ENCODE peak calls at places on chromosomes 2 and 18, in six cellular contexts. O, E, J, A, D and R are unnamed samples. For H3K27me3, the result is how much of the 10 kb centered on the place peaks cover.

GRCh38 chr2:162116372-162116771 is 35.7 kb downstream of the GCG start:
- DNase-seq in A (no peak), D (no peak), J (no peak), E (no peak), O (no peak), R (no peak)

GRCh38 chr2:217105733-217106649 is 246.1 kb upstream of the TNP1 start:
- DNase-seq in J (no peak), E (peak), O (no peak), D (no peak), A (peak), R (peak)

GRCh38 chr2:112800881-112801583 is 16.7 kb upstream of the IL1A start:
- DNase-seq in D (no peak), J (no peak), E (no peak), A (no peak), O (no peak), R (no peak)

GRCh38 chr2:9191044-9191481 is 15.5 kb upstream of the ASAP2 start:
- DNase-seq in D (no peak), O (no peak), A (peak), J (no peak), E (no peak), R (peak)

GRCh38 chr2:54595999-54596903 is 127.2 kb upstream of the EML6 start:
- DNase-seq in O (no peak), J (no peak), A (no peak), E (no peak), D (no peak), R (peak)

GRCh38 chr2:142259356-142259755 is 128.5 kb upstream of the LRP1B start:
- DNase-seq in E (no peak), A (no peak), O (no peak), D (no peak), J (no peak), R (no peak)

GRCh38 chr2:242054881-242055801 is 185.6 kb downstream of the RTP5 start:
- DNase-seq in O (no peak), J (no peak), E (no peak), D (no peak), A (no peak), R (no peak)

GRCh38 chr2:190596998-190597397 is 51.9 kb upstream of the NAB1 start:
- DNase-seq in A (no peak), E (no peak), O (no peak), D (no peak), J (no peak), R (no peak)

GRCh38 chr2:4662161-4662779 is 958.9 kb downstream of the DCDC2C start:
- DNase-seq in E (no peak), A (no peak), D (no peak), O (no peak), J (no peak), R (no peak)

GRCh38 chr18:77062518-77063003 is 70.0 kb downstream of the MBP start:
- DNase-seq in E (no peak), D (peak), J (no peak), A (peak), O (no peak), R (no peak)

GRCh38 chr2:69933839-69934613 is 19.1 kb downstream of the MXD1 start:
- DNase-seq in J (no peak), D (no peak), A (peak), O (no peak), E (no peak), R (peak)

GRCh38 chr2:164386226-164386625 is 235.1 kb downstream of the GRB14 start:
- DNase-seq in J (no peak), D (no peak), A (peak), O (no peak), E (no peak), R (no peak)

GRCh38 chr2:131104487-131105155 is 515 bp upstream of the PLEKHB2 start:
- DNase-seq in E (peak), J (peak), O (no peak), A (peak), D (peak), R (peak)

GRCh38 chr2:120578576-120579352 is 156.9 kb upstream of the GLI2 start:
- DNase-seq in O (no peak), J (no peak), A (no peak), D (no peak), E (no peak), R (no peak)

GRCh38 chr2:192148620-192149321 is 46.0 kb downstream of the TMEFF2 start:
- DNase-seq in E (no peak), O (no peak), J (no peak), D (no peak), A (peak), R (no peak)

GRCh38 chr2:192150166-192150565 is 44.6 kb downstream of the TMEFF2 start:
- DNase-seq in J (no peak), A (no peak), E (no peak), D (no peak), O (no peak), R (no peak)

GRCh38 chr2:192148241-192148619 is 46.5 kb downstream of the TMEFF2 start:
- DNase-seq in O (no peak), D (no peak), J (no peak), E (no peak), A (no peak), R (no peak)

GRCh38 chr2:192145496-192145895 is 49.2 kb downstream of the TMEFF2 start:
- DNase-seq in E (no peak), O (no peak), A (no peak), J (no peak), D (no peak), R (no peak)

DNA sequence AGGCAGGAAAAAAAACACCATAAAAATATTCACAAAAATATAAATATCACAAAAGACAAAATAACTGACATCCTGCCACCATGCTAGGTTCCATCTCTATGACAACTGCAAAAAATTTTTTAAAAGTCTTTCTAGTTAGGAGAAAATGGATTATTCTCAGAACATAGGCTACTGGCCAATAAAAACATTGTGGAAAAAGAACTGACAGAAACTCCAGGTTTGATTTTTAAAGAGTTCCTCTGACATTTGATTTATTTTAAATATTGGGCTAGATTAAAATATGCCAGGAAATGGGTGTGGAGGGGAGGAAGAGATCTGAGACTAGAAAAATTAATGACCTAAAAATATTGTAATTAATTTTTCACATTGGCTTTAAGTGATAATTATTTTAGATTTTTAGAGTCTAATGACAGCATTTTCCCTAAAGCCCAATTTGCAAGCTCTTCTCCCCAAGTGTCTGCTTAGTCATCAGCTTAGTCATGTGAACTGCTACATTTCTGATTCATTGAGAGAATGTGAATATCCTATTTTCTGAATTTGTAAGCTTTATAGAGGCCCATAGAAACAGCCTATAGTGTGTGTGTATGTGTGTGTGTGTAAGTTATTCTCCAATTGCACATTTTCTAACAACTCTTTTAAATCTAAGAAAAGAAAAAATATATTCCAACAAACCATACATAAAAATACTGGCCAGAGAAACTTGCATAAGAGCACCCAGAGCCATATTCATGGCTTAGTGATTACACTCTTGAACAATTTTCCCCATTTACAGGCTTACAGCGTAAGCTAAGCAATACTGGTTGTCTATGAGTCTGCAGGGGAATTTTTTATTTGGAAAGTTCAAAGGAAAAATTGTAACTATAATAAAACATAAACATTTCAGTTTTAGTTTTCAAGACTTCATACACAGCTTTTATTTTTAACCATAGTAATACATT is 48.4 kb downstream of the TMEFF2 start:
- DNase-seq in E (no peak), A (peak), D (no peak), O (no peak), J (no peak), R (no peak)
- H3K4me3 ChIP-seq in E (no peak), A (no peak), D (no peak), O (no peak), J (no peak), R (no peak)

DNA sequence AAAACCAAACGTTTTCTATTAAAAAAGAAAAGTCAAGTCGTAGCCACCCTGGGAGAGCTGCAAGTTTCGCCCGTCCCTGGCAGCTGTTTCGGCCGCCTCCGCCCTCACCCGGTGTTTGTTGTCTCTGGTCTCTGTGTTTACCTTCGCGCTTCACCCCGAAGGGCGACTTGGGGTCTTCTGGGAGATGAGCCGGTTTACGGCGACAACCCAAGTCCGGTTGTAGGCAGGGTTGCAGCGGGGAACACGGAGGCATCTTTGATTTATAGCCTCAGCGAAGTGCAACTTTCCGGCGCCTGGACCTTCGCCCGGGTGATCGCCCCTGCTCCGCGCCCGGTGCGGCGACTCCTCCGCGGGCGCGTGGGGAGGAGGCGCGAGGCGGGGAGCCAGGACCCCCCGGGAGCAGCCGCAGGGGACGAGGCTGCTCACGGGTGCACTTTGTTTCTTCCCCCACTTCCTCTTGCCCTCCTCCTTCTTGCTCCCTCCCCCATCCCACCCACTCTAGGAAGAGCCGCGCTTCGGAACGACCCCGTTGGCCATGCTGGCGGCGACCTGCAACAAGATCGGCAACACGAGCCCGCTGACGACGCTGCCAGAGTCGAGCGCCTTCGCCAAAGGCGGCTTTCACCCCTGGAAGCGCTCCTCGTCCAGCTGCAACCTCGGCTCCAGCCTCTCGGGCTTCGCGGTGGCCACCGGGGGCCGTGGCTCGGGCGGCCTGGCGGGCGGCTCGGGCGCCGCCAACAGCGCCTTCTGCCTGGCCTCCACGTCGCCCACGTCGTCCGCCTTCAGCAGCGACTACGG is 1.1 kb downstream of the SP9 start:
- DNase-seq in A (no peak), J (no peak), O (no peak), E (no peak), D (no peak), R (peak)
- H3K27me3 ChIP-seq in A (half or more), J (under half), O (half or more), E (under half), D (half or more), R (under half)

GRCh38 chr18:22171839-22172582 is 2.6 kb downstream of the GATA6 start:
- DNase-seq in D (no peak), E (no peak), J (no peak), A (no peak), O (no peak), R (no peak)

GRCh38 chr18:22171263-22171838 is 2.0 kb downstream of the GATA6 start:
- DNase-seq in D (no peak), A (no peak), E (no peak), J (no peak), O (no peak), R (peak)

GRCh38 chr18:22173928-22174301 is 4.5 kb downstream of the GATA6 start:
- DNase-seq in O (no peak), J (no peak), E (no peak), A (no peak), D (no peak), R (no peak)

GRCh38 chr18:22173221-22173927 is 4.0 kb downstream of the GATA6 start:
- DNase-seq in E (no peak), D (no peak), J (no peak), O (no peak), A (no peak), R (no peak)

GRCh38 chr18:22172594-22173049 is 3.2 kb downstream of the GATA6 start:
- DNase-seq in J (no peak), A (no peak), D (no peak), E (no peak), O (no peak), R (no peak)
- H3K4me3 ChIP-seq in J (no peak), A (peak), D (no peak), E (no peak), O (no peak), R (peak)

GRCh38 chr2:227204452-227204851 is 40.0 kb downstream of the COL4A3 start:
- DNase-seq in D (no peak), A (no peak), E (no peak), J (peak), O (no peak), R (no peak)
- H3K27me3 ChIP-seq in D (under half), A (under half), E (under half), J (under half), O (under half), R (under half)

GRCh38 chr2:126635281-126635680 is 20.7 kb upstream of the GYPC start:
- DNase-seq in J (no peak), E (no peak), O (no peak), A (no peak), D (no peak), R (peak)
- H3K4me3 ChIP-seq in J (no peak), E (no peak), O (no peak), A (no peak), D (no peak), R (no peak)

GRCh38 chr18:14978962-14979535 is 231.1 kb downstream of the ANKRD30B start:
- DNase-seq in O (no peak), A (no peak), E (no peak), J (peak), D (no peak), R (peak)
- H3K27me3 ChIP-seq in O (under half), A (under half), E (under half), J (under half), D (under half), R (under half)

DNA sequence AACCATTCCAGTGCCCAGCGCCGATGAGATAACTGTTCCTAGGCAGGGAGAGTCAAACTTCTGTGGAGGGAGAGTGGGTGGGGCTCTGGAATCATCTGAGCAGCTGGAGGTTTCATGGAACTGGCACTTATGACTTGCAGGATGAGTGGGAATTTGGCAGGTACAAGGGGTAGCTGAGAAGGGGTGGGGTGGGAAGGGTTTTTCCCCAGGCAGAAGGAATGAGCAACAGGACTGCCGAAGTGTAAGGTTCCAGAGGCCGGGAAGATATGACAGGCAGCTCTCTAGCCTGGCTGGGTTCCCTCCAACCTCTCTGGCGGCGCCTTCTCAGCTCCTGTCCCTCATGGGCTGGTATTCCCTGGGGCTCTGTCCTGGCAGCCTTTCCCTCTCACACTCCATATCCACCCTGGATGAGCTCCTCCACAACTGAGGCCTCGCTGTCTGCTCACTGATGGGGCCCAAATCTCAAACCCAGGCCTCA is 2.5 kb upstream of the TET3 start:
- DNase-seq in A (peak), O (no peak), J (no peak), E (no peak), D (no peak), R (peak)
- H3K4me3 ChIP-seq in A (no peak), O (peak), J (no peak), E (peak), D (no peak), R (peak)

DNA sequence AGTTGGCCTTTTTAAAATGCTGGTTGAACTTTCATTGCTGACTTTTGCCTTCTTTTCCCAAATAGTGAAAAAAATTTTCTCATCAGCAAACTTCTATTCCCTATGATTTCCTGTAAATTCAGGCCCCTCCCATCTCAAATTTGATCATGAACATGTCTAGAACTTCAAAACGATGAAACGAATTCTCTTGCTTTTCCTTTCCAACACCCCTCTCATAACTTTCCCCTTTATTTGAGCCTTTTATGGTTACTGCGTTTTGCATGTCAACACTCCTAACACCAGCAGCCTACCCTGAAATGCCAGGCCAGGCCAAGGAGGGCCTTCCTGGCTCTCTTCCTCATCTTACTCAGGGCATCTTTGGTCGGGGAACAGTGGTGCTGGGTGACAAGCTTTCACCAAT is 1.7 kb upstream of the HOXD13 start:
- DNase-seq in J (no peak), D (no peak), O (no peak), E (no peak), A (no peak), R (no peak)
- H3K27me3 ChIP-seq in J (under half), D (half or more), O (under half), E (under half), A (half or more), R (under half)

GRCh38 chr2:237951878-237952277 is 14.9 kb upstream of the UBE2F start:
- DNase-seq in A (no peak), O (no peak), E (no peak), D (no peak), J (no peak), R (no peak)

GRCh38 chr2:237955640-237956401 is 11.0 kb upstream of the UBE2F start:
- DNase-seq in E (no peak), J (no peak), D (no peak), O (no peak), A (no peak), R (no peak)

GRCh38 chr2:237961637-237962036 is 5.2 kb upstream of the UBE2F start:
- DNase-seq in E (no peak), O (no peak), A (no peak), D (no peak), J (no peak), R (no peak)

GRCh38 chr2:237952851-237953250 is 14.0 kb upstream of the UBE2F start:
- DNase-seq in D (no peak), O (no peak), J (no peak), E (no peak), A (no peak), R (no peak)

DNA sequence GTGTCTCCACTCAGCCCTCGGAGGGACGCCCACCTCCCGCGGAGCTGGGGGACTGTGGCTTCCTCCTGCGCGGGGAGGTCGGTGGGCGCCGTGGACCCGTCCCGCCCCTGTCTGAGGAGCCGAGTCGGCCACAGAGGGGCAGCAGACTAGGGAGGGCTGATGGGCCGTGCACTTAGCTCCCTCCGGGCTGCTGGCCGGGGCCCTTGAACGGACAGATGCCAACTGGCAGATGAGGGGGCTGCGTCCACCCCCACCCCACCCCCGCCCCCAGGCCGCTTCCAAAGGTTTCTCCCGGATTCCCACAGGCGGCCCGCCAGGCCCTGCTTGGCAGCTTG is 10.4 kb upstream of the UBE2F start:
- DNase-seq in E (no peak), D (no peak), J (no peak), O (no peak), A (no peak), R (no peak)
- H3K4me3 ChIP-seq in E (no peak), D (no peak), J (no peak), O (peak), A (peak), R (no peak)